ENCODE peak calls at places on chromosomes 7 and 10, in five cellular contexts. J, F, B, R and L are unnamed samples.

GRCh38 chr10:34495938-34496337 is 319.2 kb downstream of the PARD3 start:
- DNase-seq in F (no peak), R (no peak), J (no peak), B (no peak), L (no peak)

GRCh38 chr10:60395711-60396110 is 6.0 kb upstream of the ANK3 start:
- DNase-seq in B (no peak), J (no peak), F (no peak), R (no peak), L (no peak)

GRCh38 chr10:29958440-29958839 is 100.9 kb downstream of the JCAD start:
- DNase-seq in F (no peak), B (no peak), R (no peak), J (no peak), L (no peak)

GRCh38 chr7:106795171-106795876 is 69.8 kb upstream of the PIK3CG start:
- DNase-seq in F (no peak), R (no peak), B (no peak), J (no peak), L (no peak)

GRCh38 chr10:115654961-115655360 is 561.8 kb downstream of the ATRNL1 start:
- DNase-seq in F (no peak), R (no peak), J (peak), B (no peak), L (no peak)

GRCh38 chr10:73553316-73553715 is 37.8 kb downstream of the USP54 start:
- DNase-seq in R (no peak), J (no peak), B (no peak), F (no peak), L (no peak)

GRCh38 chr10:44402465-44403205 is 17.7 kb upstream of the CXCL12 start:
- DNase-seq in J (no peak), B (no peak), R (no peak), F (no peak), L (no peak)

GRCh38 chr10:43226851-43227845 is 39.7 kb downstream of the RASGEF1A start:
- DNase-seq in R (no peak), J (no peak), F (no peak), B (peak), L (no peak)

GRCh38 chr10:69848454-69848853 is 46.7 kb downstream of the COL13A1 start:
- DNase-seq in J (no peak), R (no peak), B (no peak), F (no peak), L (no peak)